ENCODE peak calls at places on chromosomes 4 and X, in nine cellular contexts. A, B, J, K, L, D, V, I and M are unnamed samples.

GRCh38 chr4:145381163-145381562 is 100.5 kb upstream of the SMAD1 start:
- DNase-seq in A (no peak), B (no peak), J (no peak), K (no peak), L (no peak), D (no peak), V (no peak), I (no peak), M (no peak)

GRCh38 chrX:23554304-23554703 is 113.0 kb upstream of the PRDX4 start:
- DNase-seq in A (peak; percentile 3), B (no peak), J (peak; percentile 6), K (no peak), L (peak; percentile 51), D (no peak), V (peak; percentile 18), I (no peak), M (no peak)

GRCh38 chrX:41906515-41907165 is 16.7 kb downstream of the CASK start:
- DNase-seq in A (no peak), B (no peak), J (no peak), K (peak; percentile 8), L (no peak), D (no peak), V (no peak), I (no peak), M (no peak)

GRCh38 chrX:68273887-68274286 is 159.4 kb downstream of the OPHN1 start:
- DNase-seq in A (no peak), B (no peak), J (no peak), K (no peak), L (no peak), D (no peak), V (no peak), I (no peak), M (no peak)

GRCh38 chr4:3313139-3313538 is 20.3 kb downstream of the RGS12 start:
- DNase-seq in A (no peak), B (no peak), J (no peak), K (no peak), L (no peak), D (no peak), V (no peak), I (peak; percentile 9), M (no peak)

GRCh38 chr4:40055873-40056721 is 553 bp upstream of the N4BP2 start:
- DNase-seq in A (no peak), B (peak; percentile 38), J (peak; percentile 80), K (peak; percentile 71), L (peak; percentile 77), D (peak; percentile 34), V (peak; percentile 44), I (peak; percentile 84), M (peak; percentile 33)

GRCh38 chr4:5812506-5813229 is 80.2 kb downstream of the CRMP1 start:
- DNase-seq in A (peak; percentile 40), B (peak; percentile 17), J (no peak), K (peak; percentile 6), L (peak; percentile 33), D (no peak), V (peak; percentile 62), I (no peak), M (no peak)

GRCh38 chr4:57249083-57249482 is 138.9 kb upstream of the IGFBP7 start:
- DNase-seq in A (no peak), B (no peak), J (no peak), K (no peak), L (no peak), D (no peak), V (no peak), I (no peak), M (no peak)

GRCh38 chr4:6658635-6659075 is 18.2 kb downstream of the MRFAP1 start:
- DNase-seq in A (peak; percentile 15), B (peak; percentile 60), J (no peak), K (peak; percentile 63), L (no peak), D (peak; percentile 48), V (no peak), I (no peak), M (no peak)

GRCh38 chrX:19110642-19111041 is 11.6 kb downstream of the ADGRG2 start:
- DNase-seq in A (no peak), B (no peak), J (no peak), K (no peak), L (no peak), D (no peak), V (no peak), I (no peak), M (no peak)

GRCh38 chrX:114071412-114071811 is 512.5 kb upstream of the HTR2C start:
- DNase-seq in A (no peak), B (no peak), J (no peak), K (no peak), L (no peak), D (no peak), V (no peak), I (peak; percentile 46), M (no peak)

GRCh38 chrX:9114245-9114644 is 80.3 kb upstream of the FAM9B start:
- DNase-seq in A (no peak), B (no peak), J (no peak), K (no peak), L (peak; percentile 26), D (no peak), V (no peak), I (no peak), M (no peak)

GRCh38 chrX:106927700-106928099 is 7.5 kb downstream of the CLDN2 start:
- DNase-seq in A (no peak), B (no peak), J (no peak), K (no peak), L (no peak), D (no peak), V (no peak), I (no peak), M (no peak)

GRCh38 chrX:65821721-65822496 is 154.5 kb downstream of the MSN start:
- DNase-seq in A (peak; percentile 37), B (peak; percentile 22), J (no peak), K (peak; percentile 50), L (no peak), D (peak; percentile 10), V (no peak), I (peak; percentile 60), M (peak; percentile 2)

GRCh38 chrX:19739683-19740082 is 147.7 kb downstream of the SH3KBP1 start:
- DNase-seq in A (peak; percentile 37), B (peak; percentile 39), J (peak; percentile 37), K (peak; percentile 54), L (peak; percentile 27), D (peak; percentile 15), V (peak; percentile 5), I (peak; percentile 47), M (peak; percentile 17)

GRCh38 chr4:148962539-148963290 is 520.5 kb upstream of the NR3C2 start:
- DNase-seq in A (no peak), B (no peak), J (peak; percentile 3), K (no peak), L (no peak), D (no peak), V (no peak), I (no peak), M (no peak)

GRCh38 chr4:25347971-25348370 is 29.1 kb upstream of the ANAPC4 start:
- DNase-seq in A (no peak), B (no peak), J (no peak), K (no peak), L (no peak), D (no peak), V (no peak), I (no peak), M (no peak)

GRCh38 chr4:57640391-57641100 is 530.4 kb upstream of the IGFBP7 start:
- DNase-seq in A (no peak), B (no peak), J (no peak), K (no peak), L (no peak), D (no peak), V (no peak), I (no peak), M (no peak)

GRCh38 chr4:138910914-138911336 is 104.7 kb upstream of the NOCT start:
- DNase-seq in A (no peak), B (no peak), J (peak; percentile 50), K (no peak), L (peak; percentile 97), D (no peak), V (peak; percentile 29), I (peak; percentile 76), M (no peak)

GRCh38 chr4:23737571-23737970 is 152.3 kb downstream of the PPARGC1A start:
- DNase-seq in A (no peak), B (no peak), J (no peak), K (no peak), L (no peak), D (no peak), V (no peak), I (no peak), M (no peak)

GRCh38 chrX:19174401-19175025 is 52.2 kb upstream of the ADGRG2 start:
- DNase-seq in A (no peak), B (no peak), J (no peak), K (no peak), L (no peak), D (no peak), V (no peak), I (no peak), M (no peak)

GRCh38 chr4:142809559-142809958 is 36.5 kb downstream of the INPP4B start:
- DNase-seq in A (no peak), B (no peak), J (no peak), K (no peak), L (no peak), D (no peak), V (no peak), I (no peak), M (no peak)

GRCh38 chrX:1507511-1508463 is 29.2 kb downstream of the P2RY8 start:
- DNase-seq in A (no peak), B (no peak), J (no peak), K (peak; percentile 40), L (no peak), D (no peak), V (no peak), I (peak; percentile 60), M (peak; percentile 28)

GRCh38 chrX:148500428-148501120 is at the start of gene AFF2:
- DNase-seq in A (peak; percentile 43), B (peak; percentile 18), J (no peak), K (peak; percentile 42), L (peak; percentile 18), D (no peak), V (no peak), I (peak; percentile 49), M (no peak)

GRCh38 chrX:120769576-120770341 is 105.9 kb downstream of the CT47B1 start:
- DNase-seq in A (peak; percentile 34), B (no peak), J (no peak), K (no peak), L (peak; percentile 61), D (no peak), V (peak; percentile 4), I (no peak), M (no peak)

GRCh38 chr4:129350800-129351199 is 254.8 kb downstream of the C4orf33 start:
- DNase-seq in A (no peak), B (no peak), J (no peak), K (no peak), L (no peak), D (no peak), V (no peak), I (no peak), M (no peak)